ENCODE peak calls at places on chromosomes 16 and 17, in six cellular contexts. D is thoracic aorta; U is fibroblast of gingiva; C is activated CD8-positive, alpha-beta T cell treated with anti-CD3 and anti-CD28 coated beads, Interleukin-2, amount 10 ng/mL, durations not matched to agents 7 days and 5 days; F is T-helper 9 cell; K is HS-5. E is an unnamed sample.

GRCh38 chr17:63821809-63822208 is 5.4 kb upstream of the PSMC5 start:
- DNase-seq in D (no peak), U (no peak), C (peak), F (no peak), K (no peak), E (no peak)

GRCh38 chr17:49971848-49972485 is 3.0 kb downstream of the DLX4 start:
- DNase-seq in D (no peak), U (no peak), C (no peak), F (no peak), K (no peak), E (no peak)

GRCh38 chr17:12568358-12569251 is 97.1 kb upstream of the MYOCD start:
- DNase-seq in D (no peak), U (no peak), C (no peak), F (no peak), K (no peak), E (no peak)

GRCh38 chr16:70759666-70760065 is 41.3 kb downstream of the VAC14 start:
- DNase-seq in D (no peak), U (no peak), C (no peak), F (no peak), K (no peak), E (peak)

GRCh38 chr16:23504076-23504452 is 6.2 kb downstream of the GGA2 start:
- DNase-seq in D (no peak), U (peak), C (no peak), F (no peak), K (no peak), E (no peak)

GRCh38 chr17:55266958-55267688 is 2.4 kb downstream of the HLF start:
- DNase-seq in D (no peak), U (peak), C (no peak), F (no peak), K (no peak), E (no peak)

GRCh38 chr17:76981545-76982295 is 113.5 kb downstream of the MGAT5B start:
- DNase-seq in D (no peak), U (no peak), C (no peak), F (no peak), K (no peak), E (no peak)

GRCh38 chr16:69108069-69108904 is 2.8 kb downstream of the HAS3 start:
- DNase-seq in D (no peak), U (no peak), C (no peak), F (no peak), K (no peak), E (no peak)

GRCh38 chr17:67546578-67547527 is 169.8 kb downstream of the PITPNC1 start:
- DNase-seq in D (no peak), U (peak), C (no peak), F (no peak), K (no peak), E (no peak)

GRCh38 chr17:41633498-41634197 is 9.3 kb upstream of the KRT17 start:
- DNase-seq in D (no peak), U (no peak), C (peak), F (no peak), K (no peak), E (no peak)

GRCh38 chr16:80828495-80828894 is 24.1 kb upstream of the CDYL2 start:
- DNase-seq in D (no peak), U (no peak), C (no peak), F (no peak), K (no peak), E (no peak)

GRCh38 chr16:86110134-86110533 is 211.2 kb downstream of the IRF8 start:
- DNase-seq in D (no peak), U (no peak), C (no peak), F (no peak), K (no peak), E (no peak)

GRCh38 chr17:35460354-35460851 is 11.8 kb upstream of the SLFN13 start:
- DNase-seq in D (no peak), U (no peak), C (peak), F (peak), K (no peak), E (no peak)

GRCh38 chr17:50396261-50397110 is 837 bp downstream of the LRRC59 start:
- DNase-seq in D (peak), U (peak), C (peak), F (no peak), K (no peak), E (peak)

E was measured in Kasumi-1.